ENCODE peak calls at places on chromosomes 6 and 20, in nine cellular contexts. C is GM12865, B is fibroblast of the aortic adventitia, R is psoas muscle, O is A549, V is fibroblast of mammary gland, H is mucosa of descending colon, Y is BJ, A is NB4. P is an unnamed sample.

GRCh38 chr6:167676666-167677421 is 149.9 kb upstream of the AFDN start:
- DNase-seq in Y (no peak), B (no peak), O (no peak), A (no peak), C (no peak), R (no peak), H (peak; percentile 73), V (peak; percentile 3), P (no peak)

GRCh38 chr20:63477944-63478343 is 5.5 kb upstream of the KCNQ2 start:
- DNase-seq in B (no peak), R (no peak), O (no peak), H (no peak), Y (no peak), V (no peak), C (no peak), A (no peak), P (no peak)

GRCh38 chr20:49187330-49188100 is 619 bp downstream of the STAU1 start:
- DNase-seq in Y (no peak), H (no peak), V (no peak), R (peak; percentile 66), A (peak; percentile 47), C (peak; percentile 37), O (no peak), B (peak; percentile 8), P (no peak)

GRCh38 chr6:143451531-143451930 is 926 bp downstream of the PEX3 start:
- DNase-seq in C (no peak), Y (no peak), B (peak; percentile 30), A (peak; percentile 65), R (no peak), V (peak; percentile 30), O (no peak), H (no peak), P (no peak)

GRCh38 chr6:134722429-134722828 is 227.5 kb downstream of the ALDH8A1 start:
- DNase-seq in R (no peak), O (no peak), B (peak; percentile 54), C (no peak), A (no peak), H (no peak), Y (no peak), V (peak; percentile 58), P (no peak)

GRCh38 chr20:50335105-50335504 is 144.5 kb downstream of the CEBPB start:
- DNase-seq in R (no peak), A (peak; percentile 49), H (no peak), B (no peak), V (peak; percentile 62), C (peak; percentile 56), Y (no peak), O (peak; percentile 68), P (no peak)

GRCh38 chr6:138404666-138405337 is 779 bp downstream of the HEBP2 start:
- DNase-seq in H (peak; percentile 64), A (peak; percentile 62), O (peak; percentile 25), C (no peak), Y (no peak), R (peak; percentile 55), V (no peak), B (peak; percentile 23), P (no peak)

GRCh38 chr6:119676971-119677370 is 327.4 kb upstream of the MAN1A1 start:
- DNase-seq in R (no peak), O (no peak), C (no peak), H (no peak), V (peak; percentile 23), B (no peak), A (no peak), Y (no peak), P (peak; percentile 2)

DNA sequence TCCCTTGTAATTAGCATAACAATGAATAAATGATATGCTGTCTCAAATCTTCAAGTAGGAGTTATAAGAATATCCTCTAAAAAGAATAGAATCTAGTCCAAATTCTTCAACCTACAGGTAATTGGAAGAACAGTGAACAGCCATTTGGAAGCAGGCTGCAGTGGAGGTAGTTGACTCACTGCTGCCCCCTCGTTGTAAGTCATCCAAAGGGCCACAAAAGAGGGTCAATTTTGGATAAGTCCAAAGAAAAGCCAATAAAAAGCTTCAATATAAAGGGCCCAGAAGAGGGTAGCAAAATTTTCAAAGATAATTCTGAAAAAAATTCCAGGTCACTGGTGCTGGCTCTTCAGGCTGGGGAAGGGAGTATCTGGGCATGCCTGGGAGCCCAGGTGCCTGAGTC is 60.8 kb upstream of the SSTR4 start:
- DNase-seq in Y (no peak), V (peak; percentile 36), H (no peak), O (no peak), R (no peak), C (peak; percentile 36), B (peak; percentile 17), A (peak; percentile 45), P (no peak)
- TF ChIP-seq CTCF in Y (peak; percentile 54), V (peak; percentile 60), H (no peak), O (peak; percentile 40), R (no peak), C (peak; percentile 49), B (peak; percentile 38), A (peak; percentile 72), P (peak; percentile 63)

DNA sequence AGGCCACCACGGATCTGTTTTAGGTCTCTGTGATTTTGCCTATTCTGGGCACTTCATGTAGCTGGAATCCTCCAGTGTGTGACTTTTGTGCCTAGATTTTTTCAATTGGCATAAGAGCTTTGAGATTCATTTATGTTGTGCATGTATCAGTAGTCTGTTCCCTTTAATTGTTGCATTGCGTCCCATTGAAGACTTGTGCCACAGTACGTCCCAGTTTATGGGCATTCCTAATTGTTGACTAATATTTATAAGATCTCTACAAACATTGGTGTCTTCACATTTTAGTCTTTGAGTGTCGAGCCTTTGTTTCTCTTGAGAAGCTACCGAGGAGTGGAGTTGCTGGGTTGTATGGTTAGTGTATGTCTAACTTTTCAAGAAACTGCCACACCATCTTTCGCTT is 704 bp upstream of the FAM210B start:
- DNase-seq in B (no peak), C (no peak), R (no peak), Y (no peak), H (no peak), A (no peak), O (no peak), V (no peak), P (no peak)
- H3K4me3 ChIP-seq in B (no peak overlapping the region), C (no peak overlapping the region), R (peak overlapping the region; percentile 86), Y (peak overlapping the region; percentile 41), H (no peak overlapping the region), A (peak overlapping the region; percentile 36), O (peak overlapping the region; percentile 80), V (peak overlapping the region; percentile 32), P (no peak overlapping the region)

DNA sequence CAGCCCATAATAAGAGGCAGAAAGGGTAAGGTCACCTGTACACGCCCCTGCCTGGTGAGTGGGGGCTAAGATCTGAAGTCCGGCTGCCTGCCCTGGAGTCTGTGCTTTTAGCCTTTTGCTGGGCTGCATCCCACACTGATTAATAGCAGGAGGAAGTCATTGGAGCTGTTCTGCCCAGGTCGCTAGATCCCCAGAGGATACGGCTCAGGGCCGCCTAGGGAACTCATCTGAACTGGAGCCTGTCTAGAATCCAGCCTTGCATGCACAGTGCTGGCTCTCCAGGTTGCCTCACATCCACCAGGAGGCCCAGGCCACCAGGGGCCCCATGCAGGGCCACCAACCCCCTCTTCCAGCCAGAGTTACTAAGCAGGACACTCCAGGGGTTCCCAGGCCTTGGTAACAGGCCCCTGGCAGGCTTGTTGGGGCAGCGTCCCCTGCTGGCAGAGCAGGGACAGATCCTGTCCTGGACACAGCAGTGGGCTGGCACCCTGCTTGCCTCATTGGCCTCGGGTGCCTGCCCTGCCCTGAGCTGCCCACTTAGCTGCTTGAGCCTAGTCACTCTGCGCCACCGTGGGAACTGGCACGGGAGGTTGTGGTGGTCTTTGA is 35.3 kb downstream of the EFCAB8 start:
- DNase-seq in B (peak; percentile 3), C (peak; percentile 25), O (peak; percentile 41), H (no peak), R (no peak), A (peak; percentile 73), Y (no peak), V (peak; percentile 12), P (no peak)
- TF ChIP-seq CTCF in B (peak; percentile 25), C (peak; percentile 59), O (peak; percentile 37), H (no peak), R (no peak), A (peak; percentile 84), Y (peak; percentile 50), V (peak; percentile 48), P (peak; percentile 51)

GRCh38 chr6:117600008-117600743 is 2.1 kb downstream of the GOPC start:
- DNase-seq in A (peak; percentile 83), Y (no peak), B (peak; percentile 25), O (no peak), C (peak; percentile 44), R (no peak), H (no peak), V (peak; percentile 53), P (no peak)
- H3K4me3 ChIP-seq in A (peak overlapping the region; percentile 96), Y (peak overlapping the region; percentile 87), B (peak overlapping the region; percentile 95), O (peak overlapping the region; percentile 67), C (peak overlapping the region; percentile 79), R (peak overlapping the region; percentile 89), H (no peak overlapping the region), V (peak overlapping the region; percentile 95), P (peak overlapping the region; percentile 88)

GRCh38 chr6:8888468-8888867 is 453.1 kb upstream of the SLC35B3 start:
- DNase-seq in B (no peak), C (peak; percentile 15), Y (no peak), A (peak; percentile 60), V (no peak), H (no peak), R (no peak), O (no peak), P (no peak)
- TF ChIP-seq CTCF in B (no peak), C (peak; percentile 27), Y (peak; percentile 9), A (peak; percentile 54), V (peak; percentile 11), H (no peak), R (peak; percentile 10), O (no peak), P (no peak)

DNA sequence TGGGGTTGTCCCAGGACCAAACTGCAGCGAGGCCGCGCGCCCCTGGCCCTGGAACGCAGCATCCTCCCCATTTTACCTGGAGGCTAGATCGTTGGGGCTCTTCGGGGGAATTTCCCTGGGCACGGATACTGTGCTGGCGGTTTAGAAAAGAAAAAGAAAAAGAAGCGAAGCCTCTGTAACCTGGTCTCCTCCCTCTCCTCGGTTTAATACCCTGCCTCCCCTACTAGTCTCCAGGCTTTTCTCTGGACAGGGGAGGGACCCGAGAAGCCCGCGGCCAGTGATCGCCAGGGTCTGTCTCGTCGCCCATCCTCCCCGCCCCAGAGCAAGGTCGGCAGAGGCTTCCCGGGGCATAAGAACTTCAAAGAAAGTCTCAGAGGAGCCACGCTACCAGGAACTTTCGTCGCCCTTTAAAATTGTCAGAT is 6.1 kb upstream of the LAMP5 start:
- DNase-seq in Y (no peak), B (no peak), H (no peak), V (no peak), C (no peak), O (no peak), R (no peak), A (no peak), P (no peak)
- H3K4me3 ChIP-seq in Y (no peak overlapping the region), B (no peak overlapping the region), H (no peak overlapping the region), V (no peak overlapping the region), C (peak overlapping the region; percentile 28), O (no peak overlapping the region), R (no peak overlapping the region), A (no peak overlapping the region), P (no peak overlapping the region)

P was measured in AG09309.